ENCODE peak calls at places on chromosomes 4 and X, in eight cellular contexts. N is PC-3, J is MM.1S, D is SK-N-SH, T is HCT116, I is GM23338, K is neural progenitor cell, H is OCI-LY7. S is an unnamed sample.

GRCh38 chr4:86831262-86832090 is 17.7 kb downstream of the SLC10A6 start:
- DNase-seq in N (peak; percentile 94), T (peak; percentile 70), I (no peak), D (no peak), H (no peak), K (no peak), J (no peak), S (peak; percentile 39)

GRCh38 chr4:88244821-88245579 is 39.4 kb downstream of the PPM1K start:
- DNase-seq in K (no peak), D (no peak), H (peak; percentile 41), J (no peak), T (no peak), I (peak; percentile 20), N (no peak), S (no peak)

GRCh38 chrX:13489451-13489850 is 80.0 kb upstream of the EGFL6 start:
- DNase-seq in I (no peak), D (no peak), J (no peak), T (no peak), K (no peak), N (peak; percentile 47), H (no peak), S (no peak)

GRCh38 chrX:152907084-152907651 is 9.3 kb downstream of the ZNF185 start:
- DNase-seq in H (no peak), D (peak; percentile 81), J (no peak), I (peak; percentile 76), T (no peak), N (no peak), K (peak; percentile 82), S (peak; percentile 73)

GRCh38 chr4:110663738-110664444 is 41.0 kb upstream of the PITX2 start:
- DNase-seq in T (no peak), D (no peak), J (no peak), N (peak; percentile 76), H (no peak), K (no peak), I (no peak), S (no peak)

GRCh38 chr4:7017446-7018048 is 25.6 kb upstream of the TADA2B start:
- DNase-seq in H (no peak), I (no peak), K (no peak), D (no peak), N (no peak), T (no peak), J (no peak), S (no peak)

GRCh38 chrX:29043751-29044150 is 456.5 kb downstream of the IL1RAPL1 start:
- DNase-seq in H (no peak), T (no peak), N (no peak), J (no peak), D (no peak), K (no peak), I (no peak), S (no peak)

GRCh38 chr4:125016892-125017299 is 297.9 kb upstream of the FAT4 start:
- DNase-seq in K (no peak), D (peak; percentile 28), I (no peak), J (no peak), T (no peak), H (no peak), N (no peak), S (no peak)

GRCh38 chrX:154019061-154019621 is 561 bp downstream of the IRAK1 start:
- DNase-seq in J (no peak), T (no peak), H (peak; percentile 45), N (no peak), D (peak; percentile 66), I (peak; percentile 33), K (peak; percentile 23), S (no peak)

GRCh38 chr4:174380699-174381098 is 97.0 kb downstream of the CEP44 start:
- DNase-seq in N (no peak), I (no peak), J (no peak), D (no peak), K (no peak), H (no peak), T (no peak), S (no peak)
- H2AFZ ChIP-seq in N (no peak overlapping the region), I (no peak overlapping the region), J (no peak overlapping the region), D (no peak overlapping the region), K (peak overlapping the region; percentile 22), H (no peak overlapping the region), T (no peak overlapping the region), S (no peak overlapping the region)

GRCh38 chrX:115595049-115595448 is 34.1 kb downstream of the PLS3 start:
- DNase-seq in N (no peak), H (no peak), D (no peak), T (no peak), I (no peak), K (no peak), J (no peak), S (no peak)

GRCh38 chrX:115589419-115589818 is 28.4 kb downstream of the PLS3 start:
- DNase-seq in K (no peak), I (no peak), T (no peak), N (peak; percentile 59), H (no peak), D (no peak), J (no peak), S (peak; percentile 16)

GRCh38 chrX:115591420-115591819 is 30.4 kb downstream of the PLS3 start:
- DNase-seq in D (no peak), J (no peak), I (no peak), N (no peak), H (no peak), T (no peak), K (no peak), S (no peak)

GRCh38 chrX:115591856-115592842 is 31.2 kb downstream of the PLS3 start:
- DNase-seq in H (no peak), I (no peak), D (no peak), N (peak; percentile 71), K (no peak), J (no peak), T (no peak), S (no peak)

DNA sequence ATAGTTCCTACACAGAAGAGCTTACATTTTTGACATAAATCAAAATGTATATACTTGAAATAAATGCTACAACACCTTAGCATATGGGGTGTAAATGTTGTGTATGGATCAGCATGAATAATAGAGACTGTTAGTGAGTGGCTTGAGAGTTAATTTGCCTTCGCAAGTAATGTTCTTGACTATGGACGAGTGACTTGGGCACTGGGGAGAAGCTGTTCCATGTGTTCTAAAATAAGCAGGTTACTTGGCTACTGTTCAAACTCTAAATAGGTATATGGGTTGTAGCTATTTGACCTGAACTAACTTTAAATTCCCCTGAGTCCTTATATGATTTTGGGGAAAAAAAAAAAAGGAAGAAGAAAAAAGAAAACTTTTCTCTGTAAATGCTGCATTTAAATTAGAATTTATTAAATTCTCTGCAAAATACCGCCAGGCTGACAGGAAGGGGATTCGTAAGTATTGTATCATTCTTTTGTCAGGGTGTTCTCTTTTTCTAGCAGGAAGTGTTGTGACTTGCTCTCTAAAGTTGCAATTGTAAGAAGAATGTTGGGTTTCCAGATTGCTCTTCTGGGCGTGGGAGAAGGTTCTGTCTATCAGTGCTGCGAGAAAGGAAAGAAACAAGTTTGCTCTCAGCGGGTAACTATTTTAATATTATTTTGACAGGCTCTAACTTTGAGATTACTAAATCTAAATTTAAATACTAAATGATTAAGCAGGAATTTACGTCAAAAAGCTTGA is 32.2 kb downstream of the PLS3 start:
- DNase-seq in J (no peak), D (no peak), H (no peak), I (peak; percentile 23), K (no peak), N (peak; percentile 63), T (no peak), S (peak; percentile 24)
- TF ChIP-seq EZH2phosphoT487 in J (no peak), D (no peak), H (no peak), I (no peak), K (no peak), N (no peak), T (no peak), S (no peak)

GRCh38 chr4:189912170-189912569 is 28.5 kb upstream of the FRG1 start:
- DNase-seq in H (peak; percentile 35), I (peak; percentile 56), J (no peak), D (no peak), K (peak; percentile 5), T (no peak), N (peak; percentile 4), S (no peak)
- TF ChIP-seq CTCF in H (peak; percentile 78), I (peak; percentile 62), J (peak; percentile 28), D (peak; percentile 58), K (peak; percentile 60), T (peak; percentile 64), N (peak; percentile 54), S (peak; percentile 29)

GRCh38 chr4:156374069-156374468 is 420.4 kb upstream of the CTSO start:
- DNase-seq in H (no peak), D (no peak), K (peak; percentile 75), I (no peak), N (no peak), T (no peak), J (no peak), S (no peak)
- H2AFZ ChIP-seq in H (no peak overlapping the region), D (no peak overlapping the region), K (no peak overlapping the region), I (no peak overlapping the region), N (peak overlapping the region; percentile 26), T (no peak overlapping the region), J (no peak overlapping the region), S (no peak overlapping the region)

GRCh38 chr4:169922632-169923276 is 103.4 kb downstream of the MFAP3L start:
- DNase-seq in N (no peak), I (no peak), K (no peak), T (no peak), H (no peak), D (no peak), J (no peak), S (no peak)
- TF ChIP-seq EZH2phosphoT487 in N (no peak), I (no peak), K (no peak), T (no peak), H (no peak), D (no peak), J (no peak), S (no peak)

DNA sequence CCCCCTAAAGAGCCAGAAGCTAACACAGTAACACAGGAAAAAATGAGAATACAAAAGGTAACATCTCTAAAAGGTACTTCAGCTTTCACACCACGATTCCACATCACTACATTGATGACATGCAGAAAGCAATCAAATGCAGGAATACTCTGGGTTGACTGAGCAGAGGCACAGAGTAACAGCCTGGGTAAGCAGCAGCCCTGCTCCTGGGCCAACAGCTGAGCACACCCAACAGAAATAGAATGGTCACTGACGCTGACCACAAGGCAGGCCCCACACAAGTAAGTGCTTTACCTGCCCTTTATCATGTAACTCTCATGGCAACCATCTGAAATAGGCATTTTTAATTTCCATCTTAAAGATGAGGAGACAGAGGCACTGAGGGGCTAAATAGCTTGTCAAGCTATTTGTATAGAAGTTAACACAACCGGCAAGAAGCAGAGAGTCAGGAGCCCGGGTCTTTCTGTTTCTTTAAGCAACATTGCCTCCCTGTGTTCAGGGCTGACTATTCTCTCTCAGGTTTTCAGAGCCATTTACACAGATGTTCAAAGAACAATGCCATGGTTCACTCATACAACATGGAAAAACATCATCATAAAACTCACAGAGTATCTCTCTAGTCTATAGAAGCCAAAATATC is 168.9 kb downstream of the ZNF674 start:
- DNase-seq in H (peak; percentile 6), I (peak; percentile 69), D (no peak), J (peak; percentile 31), N (peak; percentile 79), K (peak; percentile 69), T (peak; percentile 56), S (peak; percentile 69)
- TF ChIP-seq CTCF in H (peak; percentile 29), I (peak; percentile 62), D (peak; percentile 66), J (peak; percentile 27), N (peak; percentile 76), K (peak; percentile 71), T (peak; percentile 24), S (peak; percentile 61)

S was measured in hepatocyte.